ENCODE peak calls at places on chromosome 19, in eight cellular contexts. One of them, this sample, is unnamed.

GRCh38 chr19:4578552-4579248 is 19.2 kb upstream of the SEMA6B start:
- DNase-seq in psoas muscle: no peak
- DNase-seq in cardiac muscle cell: no peak
- DNase-seq in esophagus squamous epithelium: no peak
- DNase-seq in GM06990: no peak
- DNase-seq in HepG2: no peak
- DNase-seq in left ventricle myocardium inferior: no peak
- DNase-seq in neural progenitor cell: no peak
- DNase-seq in this sample: no peak

GRCh38 chr19:3275068-3275582 is 50.7 kb downstream of the CELF5 start:
- DNase-seq in left ventricle myocardium inferior: no peak
- DNase-seq in GM06990: no peak
- DNase-seq in neural progenitor cell: peak
- DNase-seq in HepG2: peak
- DNase-seq in psoas muscle: no peak
- DNase-seq in cardiac muscle cell: peak
- DNase-seq in esophagus squamous epithelium: no peak
- DNase-seq in this sample: no peak

GRCh38 chr19:13262450-13262849 is 112.2 kb downstream of the IER2 start:
- DNase-seq in psoas muscle: no peak
- DNase-seq in GM06990: no peak
- DNase-seq in cardiac muscle cell: peak
- DNase-seq in HepG2: peak
- DNase-seq in esophagus squamous epithelium: no peak
- DNase-seq in neural progenitor cell: peak
- DNase-seq in left ventricle myocardium inferior: no peak
- DNase-seq in this sample: no peak

GRCh38 chr19:49133621-49134454 is 14.5 kb downstream of the PPFIA3 start:
- DNase-seq in neural progenitor cell: peak
- DNase-seq in left ventricle myocardium inferior: peak
- DNase-seq in HepG2: no peak
- DNase-seq in GM06990: no peak
- DNase-seq in esophagus squamous epithelium: no peak
- DNase-seq in cardiac muscle cell: peak
- DNase-seq in psoas muscle: no peak
- DNase-seq in this sample: no peak

GRCh38 chr19:58535857-58536256 is 8.0 kb upstream of the TRIM28 start:
- DNase-seq in cardiac muscle cell: no peak
- DNase-seq in esophagus squamous epithelium: no peak
- DNase-seq in left ventricle myocardium inferior: no peak
- DNase-seq in psoas muscle: no peak
- DNase-seq in HepG2: no peak
- DNase-seq in GM06990: no peak
- DNase-seq in neural progenitor cell: no peak
- DNase-seq in this sample: no peak

GRCh38 chr19:50252111-50252886 is 48.9 kb downstream of the MYH14 start:
- DNase-seq in cardiac muscle cell: no peak
- DNase-seq in left ventricle myocardium inferior: no peak
- DNase-seq in psoas muscle: no peak
- DNase-seq in neural progenitor cell: peak
- DNase-seq in HepG2: no peak
- DNase-seq in GM06990: peak
- DNase-seq in esophagus squamous epithelium: no peak
- DNase-seq in this sample: no peak

GRCh38 chr19:55390461-55390880 is 4.7 kb downstream of the RPL28 start:
- DNase-seq in GM06990: no peak
- DNase-seq in left ventricle myocardium inferior: no peak
- DNase-seq in esophagus squamous epithelium: no peak
- DNase-seq in neural progenitor cell: no peak
- DNase-seq in psoas muscle: no peak
- DNase-seq in HepG2: no peak
- DNase-seq in cardiac muscle cell: no peak
- DNase-seq in this sample: no peak

GRCh38 chr19:10294368-10294697 is 4.6 kb downstream of the ICAM5 start:
- DNase-seq in neural progenitor cell: peak
- DNase-seq in esophagus squamous epithelium: no peak
- DNase-seq in psoas muscle: no peak
- DNase-seq in HepG2: no peak
- DNase-seq in GM06990: no peak
- DNase-seq in cardiac muscle cell: no peak
- DNase-seq in left ventricle myocardium inferior: no peak
- DNase-seq in this sample: no peak

GRCh38 chr19:24065243-24065642 is 21.7 kb upstream of the ZNF254 start:
- DNase-seq in cardiac muscle cell: no peak
- DNase-seq in left ventricle myocardium inferior: no peak
- DNase-seq in GM06990: no peak
- DNase-seq in HepG2: no peak
- DNase-seq in neural progenitor cell: no peak
- DNase-seq in psoas muscle: no peak
- DNase-seq in esophagus squamous epithelium: no peak
- DNase-seq in this sample: no peak

GRCh38 chr19:17234911-17235617 is 9.0 kb downstream of the OCEL1 start:
- DNase-seq in psoas muscle: peak
- DNase-seq in HepG2: no peak
- DNase-seq in left ventricle myocardium inferior: peak
- DNase-seq in esophagus squamous epithelium: no peak
- DNase-seq in neural progenitor cell: peak
- DNase-seq in cardiac muscle cell: peak
- DNase-seq in GM06990: peak
- DNase-seq in this sample: no peak

GRCh38 chr19:9673912-9674668 is 810 bp downstream of the ZNF562 start:
- DNase-seq in esophagus squamous epithelium: no peak
- DNase-seq in left ventricle myocardium inferior: no peak
- DNase-seq in GM06990: peak
- DNase-seq in psoas muscle: no peak
- DNase-seq in neural progenitor cell: no peak
- DNase-seq in HepG2: peak
- DNase-seq in cardiac muscle cell: no peak
- DNase-seq in this sample: no peak

GRCh38 chr19:18594096-18594823 is 5.7 kb downstream of the REX1BD start:
- DNase-seq in psoas muscle: peak
- DNase-seq in left ventricle myocardium inferior: peak
- DNase-seq in esophagus squamous epithelium: no peak
- DNase-seq in cardiac muscle cell: peak
- DNase-seq in HepG2: no peak
- DNase-seq in neural progenitor cell: peak
- DNase-seq in GM06990: peak
- DNase-seq in this sample: no peak

DNA sequence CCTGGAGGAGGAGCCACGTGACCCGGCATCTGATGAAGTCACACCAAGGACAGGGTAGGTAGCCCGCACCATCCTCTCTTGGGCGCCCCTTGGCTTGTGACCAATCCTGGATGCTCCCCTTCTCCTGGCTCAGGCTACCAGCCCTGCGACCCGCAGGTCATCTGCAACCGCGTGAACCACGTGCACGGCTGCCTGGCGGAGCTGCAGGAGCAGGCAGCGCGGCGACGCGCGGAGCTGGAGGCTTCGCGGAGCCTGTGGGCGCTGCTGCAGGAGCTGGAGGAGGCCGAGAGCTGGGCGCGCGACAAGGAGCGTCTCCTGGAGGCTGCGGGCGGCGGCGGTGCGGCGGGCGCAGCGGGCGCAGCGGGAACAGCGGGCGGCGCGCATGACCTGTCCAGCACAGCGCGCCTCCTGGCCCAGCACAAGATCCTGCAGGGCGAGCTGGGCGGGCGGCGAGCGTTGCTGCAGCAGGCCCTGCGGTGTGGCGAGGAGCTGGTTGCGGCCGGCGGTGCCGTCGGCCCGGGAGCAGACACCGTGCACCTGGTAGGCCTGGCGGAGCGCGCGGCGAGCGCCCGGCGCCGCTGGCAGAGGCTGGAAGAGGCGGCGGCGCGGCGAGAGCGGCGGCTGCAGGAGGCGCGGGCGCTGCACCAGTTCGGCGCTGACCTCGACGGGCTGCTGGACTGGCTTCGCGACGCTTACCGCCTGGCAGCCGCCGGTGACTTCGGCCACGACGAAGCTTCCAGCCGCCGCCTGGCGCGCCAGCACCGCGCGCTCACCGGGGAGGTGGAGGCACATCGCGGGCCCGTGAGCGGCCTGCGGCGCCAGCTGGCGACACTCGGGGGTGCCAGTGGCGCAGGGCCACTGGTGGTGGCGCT is 45.9 kb downstream of the SPTBN4 start:
- DNase-seq in left ventricle myocardium inferior: no peak
- DNase-seq in neural progenitor cell: peak
- DNase-seq in psoas muscle: no peak
- DNase-seq in cardiac muscle cell: peak
- DNase-seq in esophagus squamous epithelium: no peak
- DNase-seq in HepG2: no peak
- DNase-seq in GM06990: no peak
- DNase-seq in this sample: no peak
- H3K4me3 ChIP-seq in left ventricle myocardium inferior: peak
- H3K4me3 ChIP-seq in neural progenitor cell: peak
- H3K4me3 ChIP-seq in psoas muscle: peak
- H3K4me3 ChIP-seq in cardiac muscle cell: peak
- H3K4me3 ChIP-seq in esophagus squamous epithelium: no peak
- H3K4me3 ChIP-seq in HepG2: no peak
- H3K4me3 ChIP-seq in GM06990: no peak
- H3K4me3 ChIP-seq in this sample: no peak

GRCh38 chr19:43560687-43561086 is 14.6 kb downstream of the XRCC1 start:
- DNase-seq in left ventricle myocardium inferior: no peak
- DNase-seq in neural progenitor cell: no peak
- DNase-seq in HepG2: peak
- DNase-seq in GM06990: no peak
- DNase-seq in esophagus squamous epithelium: no peak
- DNase-seq in cardiac muscle cell: no peak
- DNase-seq in psoas muscle: no peak
- DNase-seq in this sample: no peak
- TF ChIP-seq CTCF in left ventricle myocardium inferior: no peak
- TF ChIP-seq CTCF in neural progenitor cell: no peak
- TF ChIP-seq CTCF in HepG2: peak
- TF ChIP-seq CTCF in GM06990: no peak
- TF ChIP-seq CTCF in esophagus squamous epithelium: no peak
- TF ChIP-seq CTCF in cardiac muscle cell: no peak
- TF ChIP-seq CTCF in psoas muscle: no peak
- TF ChIP-seq CTCF in this sample: no peak

GRCh38 chr19:47232422-47233211 is 1.6 kb upstream of the BBC3 start:
- DNase-seq in HepG2: no peak
- DNase-seq in cardiac muscle cell: no peak
- DNase-seq in esophagus squamous epithelium: no peak
- DNase-seq in neural progenitor cell: no peak
- DNase-seq in GM06990: peak
- DNase-seq in left ventricle myocardium inferior: no peak
- DNase-seq in psoas muscle: no peak
- DNase-seq in this sample: no peak
- H3K4me3 ChIP-seq in HepG2: no peak
- H3K4me3 ChIP-seq in cardiac muscle cell: no peak
- H3K4me3 ChIP-seq in esophagus squamous epithelium: peak
- H3K4me3 ChIP-seq in neural progenitor cell: no peak
- H3K4me3 ChIP-seq in GM06990: peak
- H3K4me3 ChIP-seq in left ventricle myocardium inferior: peak
- H3K4me3 ChIP-seq in psoas muscle: no peak
- H3K4me3 ChIP-seq in this sample: peak

DNA sequence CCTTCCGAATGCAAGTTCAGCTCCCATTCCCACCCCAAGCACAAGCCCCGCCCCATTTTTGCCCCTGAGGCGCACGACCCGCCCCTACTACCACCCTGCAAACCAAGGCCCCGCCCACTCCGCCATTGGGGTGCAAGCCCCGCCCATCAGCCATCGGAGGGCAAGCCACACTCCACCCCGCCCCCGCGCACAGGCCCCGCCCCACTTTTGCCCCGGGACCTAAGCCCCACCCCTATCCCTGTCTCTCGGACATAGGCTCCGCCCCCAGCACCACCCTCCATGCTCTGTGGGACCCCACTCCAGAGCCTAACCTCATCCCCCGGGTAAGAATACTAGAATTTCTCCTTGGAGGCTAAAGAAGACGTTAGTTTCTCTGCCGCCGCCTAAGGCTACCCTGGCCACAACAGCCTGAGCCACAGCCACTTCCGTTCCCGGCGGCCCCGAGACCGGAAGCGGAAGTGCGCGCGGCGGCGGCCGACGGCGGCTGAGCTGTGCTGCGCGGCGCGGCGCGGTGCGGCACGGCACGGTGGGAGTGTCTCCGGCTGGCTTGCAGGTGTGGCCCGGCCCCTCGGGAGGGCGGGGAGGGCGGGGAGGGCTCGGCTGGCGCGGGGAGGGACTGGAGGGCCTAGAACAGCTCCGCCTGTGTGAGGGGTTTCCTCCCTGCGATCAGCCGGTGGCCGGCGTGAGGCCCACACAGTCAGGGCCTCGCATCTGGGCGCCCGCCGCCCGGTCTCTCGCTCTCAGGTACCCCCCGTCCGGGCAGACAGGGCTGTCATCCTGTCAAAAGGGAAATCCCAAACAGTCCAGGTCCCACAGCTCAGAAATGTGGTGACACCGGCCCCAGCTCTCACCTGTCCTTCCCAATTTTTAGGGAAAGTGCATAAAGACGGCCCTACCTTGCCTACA is at the start of gene ZNF333:
- DNase-seq in HepG2: peak
- DNase-seq in GM06990: peak
- DNase-seq in esophagus squamous epithelium: peak
- DNase-seq in left ventricle myocardium inferior: peak
- DNase-seq in neural progenitor cell: peak
- DNase-seq in psoas muscle: peak
- DNase-seq in cardiac muscle cell: peak
- DNase-seq in this sample: peak
- TF ChIP-seq CTCF in HepG2: no peak
- TF ChIP-seq CTCF in GM06990: no peak
- TF ChIP-seq CTCF in esophagus squamous epithelium: no peak
- TF ChIP-seq CTCF in left ventricle myocardium inferior: no peak
- TF ChIP-seq CTCF in neural progenitor cell: no peak
- TF ChIP-seq CTCF in psoas muscle: no peak
- TF ChIP-seq CTCF in cardiac muscle cell: no peak
- TF ChIP-seq CTCF in this sample: no peak

DNA sequence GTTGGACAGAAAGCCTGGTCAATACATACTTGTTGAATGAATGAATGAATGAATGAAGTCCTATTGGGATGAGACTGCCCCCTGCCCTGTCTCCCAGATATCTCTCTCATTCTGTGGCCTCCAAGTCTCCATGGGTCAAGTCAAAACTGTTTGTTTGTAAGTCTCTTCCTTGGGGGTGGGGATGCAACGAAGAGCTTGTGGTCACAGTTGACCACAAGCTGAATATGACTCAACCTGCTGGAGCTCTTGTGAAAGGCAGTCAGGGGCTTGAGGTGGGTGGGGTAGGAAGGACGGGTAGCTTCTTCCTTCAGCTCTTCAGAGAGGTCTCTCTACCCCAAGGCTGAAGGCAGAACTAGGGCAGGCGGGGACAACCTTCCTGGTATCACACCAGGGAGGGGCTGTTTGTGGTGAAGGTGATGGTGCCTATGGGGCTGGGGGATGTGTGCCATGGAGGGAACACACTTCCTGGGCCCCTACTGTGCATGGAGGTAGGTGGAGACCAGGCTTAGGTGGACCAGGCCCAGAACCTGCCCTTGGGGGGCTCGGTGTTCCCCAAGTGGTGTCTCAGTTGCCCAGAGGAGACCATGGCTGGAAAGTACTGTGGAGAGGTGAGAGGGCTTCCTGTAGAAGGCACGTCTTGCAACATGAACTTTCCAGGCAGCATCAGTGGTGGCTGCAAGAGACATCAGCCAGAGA is 8.0 kb downstream of the MYO1F start:
- DNase-seq in psoas muscle: no peak
- DNase-seq in esophagus squamous epithelium: no peak
- DNase-seq in left ventricle myocardium inferior: peak
- DNase-seq in cardiac muscle cell: no peak
- DNase-seq in neural progenitor cell: no peak
- DNase-seq in GM06990: peak
- DNase-seq in HepG2: no peak
- DNase-seq in this sample: peak
- H3K4me3 ChIP-seq in psoas muscle: no peak
- H3K4me3 ChIP-seq in esophagus squamous epithelium: no peak
- H3K4me3 ChIP-seq in left ventricle myocardium inferior: no peak
- H3K4me3 ChIP-seq in cardiac muscle cell: no peak
- H3K4me3 ChIP-seq in neural progenitor cell: no peak
- H3K4me3 ChIP-seq in GM06990: no peak
- H3K4me3 ChIP-seq in HepG2: no peak
- H3K4me3 ChIP-seq in this sample: no peak

GRCh38 chr19:54207908-54208783 is 7.5 kb downstream of the RPS9 start:
- DNase-seq in left ventricle myocardium inferior: peak
- DNase-seq in neural progenitor cell: no peak
- DNase-seq in HepG2: peak
- DNase-seq in psoas muscle: peak
- DNase-seq in esophagus squamous epithelium: no peak
- DNase-seq in GM06990: peak
- DNase-seq in cardiac muscle cell: no peak
- DNase-seq in this sample: no peak
- TF ChIP-seq CTCF in left ventricle myocardium inferior: no peak
- TF ChIP-seq CTCF in neural progenitor cell: no peak
- TF ChIP-seq CTCF in HepG2: no peak
- TF ChIP-seq CTCF in psoas muscle: no peak
- TF ChIP-seq CTCF in esophagus squamous epithelium: no peak
- TF ChIP-seq CTCF in GM06990: no peak
- TF ChIP-seq CTCF in cardiac muscle cell: no peak
- TF ChIP-seq CTCF in this sample: no peak

This sample was measured in AG04449.